ENCODE peak calls at places on chromosome 2, in five cellular contexts. T is activated CD4-positive, CD25-positive, alpha-beta regulatory T cell treated with anti-CD3 and anti-CD28 coated beads, Interleukin-2, amount 50 U/mL, for 16 hours; B is kidney tubule cell; U is T-helper 17 cell; W is spleen. L is an unnamed sample.

GRCh38 chr2:167438206-167438605 is 549.9 kb downstream of the XIRP2 start:
- DNase-seq in U (no peak), B (peak), W (no peak), T (no peak), L (peak)

GRCh38 chr2:45214550-45214949 is 205.3 kb upstream of the SIX2 start:
- DNase-seq in U (no peak), B (no peak), T (no peak), W (no peak), L (no peak)

GRCh38 chr2:10569460-10569859 is 120.3 kb downstream of the NOL10 start:
- DNase-seq in W (no peak), B (no peak), T (no peak), U (no peak), L (no peak)

GRCh38 chr2:136359121-136359965 is 241.4 kb upstream of the CXCR4 start:
- DNase-seq in B (no peak), W (no peak), T (no peak), U (no peak), L (no peak)

GRCh38 chr2:176553685-176554106 is 284.5 kb downstream of the MTX2 start:
- DNase-seq in W (peak), U (no peak), B (peak), T (no peak), L (peak)

GRCh38 chr2:54599914-54600313 is 123.5 kb upstream of the EML6 start:
- DNase-seq in W (no peak), T (no peak), B (peak), U (no peak), L (no peak)

GRCh38 chr2:147913701-147914480 is 69.1 kb downstream of the ACVR2A start:
- DNase-seq in B (no peak), U (no peak), W (no peak), T (no peak), L (no peak)

GRCh38 chr2:128793414-128793813 is 474.7 kb upstream of the HS6ST1 start:
- DNase-seq in B (no peak), T (no peak), W (no peak), U (no peak), L (no peak)

GRCh38 chr2:96546321-96546720 is 9.8 kb downstream of the ARID5A start:
- DNase-seq in W (peak), B (no peak), T (no peak), U (no peak), L (no peak)

GRCh38 chr2:66537001-66537400 is 102.1 kb downstream of the MEIS1 start:
- DNase-seq in B (no peak), U (no peak), T (no peak), W (no peak), L (no peak)

GRCh38 chr2:33589444-33589843 is 9.7 kb downstream of the FAM98A start:
- DNase-seq in T (no peak), U (no peak), W (no peak), B (no peak), L (no peak)

GRCh38 chr2:196983934-196984333 is 57.4 kb upstream of the PGAP1 start:
- DNase-seq in B (no peak), U (no peak), T (no peak), W (no peak), L (no peak)

GRCh38 chr2:95301876-95302641 is 4.9 kb downstream of the KCNIP3 start:
- DNase-seq in W (no peak), U (no peak), B (no peak), T (no peak), L (no peak)

GRCh38 chr2:15713475-15713874 is 121.8 kb downstream of the DDX1 start:
- DNase-seq in T (no peak), B (no peak), U (no peak), W (no peak), L (no peak)

GRCh38 chr2:124607679-124608078 is 582.6 kb downstream of the CNTNAP5 start:
- DNase-seq in B (no peak), W (no peak), T (no peak), U (no peak), L (no peak)

GRCh38 chr2:100882645-100883613 is 63.0 kb downstream of the NPAS2 start:
- DNase-seq in W (no peak), U (no peak), T (no peak), B (peak), L (peak)

GRCh38 chr2:145815933-145816332 is 1296.0 kb upstream of the ZEB2 start:
- DNase-seq in T (no peak), W (no peak), B (peak), U (no peak), L (no peak)

GRCh38 chr2:101518470-101519172 is 43.7 kb upstream of the RFX8 start:
- DNase-seq in W (no peak), B (peak), U (no peak), T (no peak), L (peak)

GRCh38 chr2:162244559-162245031 is 1.4 kb upstream of the FAP start:
- DNase-seq in W (no peak), B (peak), U (no peak), T (no peak), L (peak)

GRCh38 chr2:155157065-155157464 is 458.6 kb downstream of the KCNJ3 start:
- DNase-seq in W (no peak), T (no peak), B (no peak), U (no peak), L (no peak)

GRCh38 chr2:105308785-105309540 is 20.6 kb downstream of the TGFBRAP1 start:
- DNase-seq in T (no peak), B (no peak), W (no peak), U (no peak), L (no peak)

GRCh38 chr2:204544961-204545860 is at the start of gene PARD3B:
- DNase-seq in T (no peak), W (peak), U (no peak), B (peak), L (peak)

GRCh38 chr2:212842544-212843185 is 304.1 kb upstream of the ERBB4 start:
- DNase-seq in W (no peak), U (no peak), B (peak), T (no peak), L (no peak)

GRCh38 chr2:1696472-1696871 is 47.8 kb downstream of the PXDN start:
- DNase-seq in B (no peak), U (no peak), T (no peak), W (no peak), L (no peak)

GRCh38 chr2:12211326-12212170 is 465.1 kb downstream of the LPIN1 start:
- DNase-seq in T (no peak), B (no peak), W (no peak), U (no peak), L (no peak)

GRCh38 chr2:97664636-97664970 is 759 bp upstream of the ACTR1B start:
- DNase-seq in T (no peak), W (no peak), B (no peak), U (no peak), L (no peak)

GRCh38 chr2:58364098-58364497 is 123.0 kb upstream of the FANCL start:
- DNase-seq in B (no peak), W (no peak), U (no peak), T (no peak), L (no peak)

GRCh38 chr2:130261970-130262760 is 63.9 kb upstream of the TUBA3E start:
- DNase-seq in T (no peak), B (no peak), U (no peak), W (no peak), L (no peak)

GRCh38 chr2:136134126-136134525 is 16.2 kb upstream of the CXCR4 start:
- DNase-seq in B (peak), T (no peak), U (peak), W (no peak), L (no peak)

GRCh38 chr2:217077841-217078407 is 218.1 kb upstream of the TNP1 start:
- DNase-seq in U (no peak), B (peak), T (no peak), W (no peak), L (no peak)

GRCh38 chr2:31286961-31287550 is 53.1 kb downstream of the EHD3 start:
- DNase-seq in T (no peak), B (peak), W (no peak), U (no peak), L (no peak)

GRCh38 chr2:190261851-190262250 is 57.8 kb downstream of the HIBCH start:
- DNase-seq in T (no peak), W (no peak), B (no peak), U (no peak), L (no peak)

GRCh38 chr2:57720728-57721627 is 325.6 kb upstream of the VRK2 start:
- DNase-seq in T (no peak), U (no peak), W (no peak), B (peak), L (peak)

L was measured in HT-29.